ENCODE peak calls at places on chromosome 12, in six cellular contexts. T is lower lobe of right lung; Y is left ventricle myocardium inferior; N is effector memory CD4-positive, alpha-beta T cell; K is left lung; O is aorta. S is an unnamed sample. For H3K4me1, the result is how much of the 10 kb centered on the place peaks cover.

GRCh38 chr12:107415834-107416233 is 269.8 kb upstream of the PWP1 start:
- DNase-seq in Y (no peak), O (no peak), T (no peak), N (no peak), K (no peak), S (no peak)

GRCh38 chr12:188910-189621 is 24.9 kb downstream of the SLC6A12 start:
- DNase-seq in Y (peak), T (peak), N (no peak), K (peak), O (no peak), S (no peak)

GRCh38 chr12:116924558-116925453 is 14.1 kb downstream of the FBXW8 start:
- DNase-seq in K (no peak), Y (no peak), T (no peak), N (peak), O (no peak), S (no peak)

GRCh38 chr12:25992026-25992782 is 33.7 kb downstream of the RASSF8 start:
- DNase-seq in N (no peak), K (no peak), T (peak), O (no peak), Y (no peak), S (no peak)

GRCh38 chr12:89225808-89226368 is 126.4 kb downstream of the DUSP6 start:
- DNase-seq in N (no peak), Y (no peak), T (no peak), K (no peak), O (no peak), S (peak)

GRCh38 chr12:120791669-120792176 is 66.1 kb downstream of the ACADS start:
- DNase-seq in N (no peak), T (no peak), O (no peak), Y (no peak), K (no peak), S (no peak)

GRCh38 chr12:66131067-66131688 is 628 bp upstream of the LLPH start:
- DNase-seq in K (no peak), Y (no peak), T (no peak), O (no peak), N (no peak), S (no peak)

GRCh38 chr12:97716356-97716755 is 253.8 kb downstream of the RMST start:
- DNase-seq in O (no peak), N (no peak), T (no peak), K (no peak), Y (no peak), S (no peak)

GRCh38 chr12:33628087-33628486 is 188.5 kb upstream of the SYT10 start:
- DNase-seq in Y (no peak), T (no peak), N (no peak), O (no peak), K (no peak), S (no peak)

GRCh38 chr12:5718680-5719079 is 226.4 kb downstream of the ANO2 start:
- DNase-seq in T (peak), O (no peak), K (no peak), N (no peak), Y (peak), S (no peak)

GRCh38 chr12:131608740-131609665 is 101.9 kb upstream of the SFSWAP start:
- DNase-seq in K (peak), T (peak), N (peak), O (peak), Y (peak), S (peak)

GRCh38 chr12:94139816-94140215 is 8.6 kb upstream of the PLXNC1 start:
- DNase-seq in T (no peak), N (no peak), K (no peak), O (no peak), Y (no peak), S (no peak)

GRCh38 chr12:85466906-85467305 is 186.9 kb downstream of the ALX1 start:
- DNase-seq in Y (no peak), T (no peak), O (no peak), K (no peak), N (no peak), S (no peak)

GRCh38 chr12:89453579-89453978 is 71.0 kb downstream of the GALNT4 start:
- DNase-seq in N (no peak), T (no peak), O (no peak), Y (no peak), K (no peak), S (no peak)

GRCh38 chr12:101891462-101891971 is 14.1 kb downstream of the DRAM1 start:
- DNase-seq in N (no peak), Y (no peak), O (no peak), T (peak), K (peak), S (peak)

GRCh38 chr12:48351022-48351708 is 446 bp upstream of the ZNF641 start:
- DNase-seq in N (no peak), T (peak), K (no peak), Y (peak), O (peak), S (peak)

GRCh38 chr12:101697197-101697929 is at the start of gene CHPT1:
- DNase-seq in O (peak), K (peak), N (peak), Y (peak), T (peak), S (peak)

GRCh38 chr12:43063642-43064041 is 474.1 kb upstream of the PRICKLE1 start:
- DNase-seq in Y (no peak), T (no peak), N (no peak), O (no peak), K (no peak), S (no peak)

GRCh38 chr12:114529956-114530355 is 124.0 kb upstream of the TBX5 start:
- DNase-seq in Y (no peak), K (no peak), N (no peak), T (no peak), O (no peak), S (no peak)

GRCh38 chr12:54723653-54724256 is 75.6 kb upstream of the DCD start:
- DNase-seq in T (no peak), N (peak), K (no peak), Y (no peak), O (no peak), S (no peak)

GRCh38 chr12:13864081-13864673 is 117.2 kb downstream of the GRIN2B start:
- DNase-seq in T (peak), Y (peak), O (peak), N (no peak), K (peak), S (peak)

DNA sequence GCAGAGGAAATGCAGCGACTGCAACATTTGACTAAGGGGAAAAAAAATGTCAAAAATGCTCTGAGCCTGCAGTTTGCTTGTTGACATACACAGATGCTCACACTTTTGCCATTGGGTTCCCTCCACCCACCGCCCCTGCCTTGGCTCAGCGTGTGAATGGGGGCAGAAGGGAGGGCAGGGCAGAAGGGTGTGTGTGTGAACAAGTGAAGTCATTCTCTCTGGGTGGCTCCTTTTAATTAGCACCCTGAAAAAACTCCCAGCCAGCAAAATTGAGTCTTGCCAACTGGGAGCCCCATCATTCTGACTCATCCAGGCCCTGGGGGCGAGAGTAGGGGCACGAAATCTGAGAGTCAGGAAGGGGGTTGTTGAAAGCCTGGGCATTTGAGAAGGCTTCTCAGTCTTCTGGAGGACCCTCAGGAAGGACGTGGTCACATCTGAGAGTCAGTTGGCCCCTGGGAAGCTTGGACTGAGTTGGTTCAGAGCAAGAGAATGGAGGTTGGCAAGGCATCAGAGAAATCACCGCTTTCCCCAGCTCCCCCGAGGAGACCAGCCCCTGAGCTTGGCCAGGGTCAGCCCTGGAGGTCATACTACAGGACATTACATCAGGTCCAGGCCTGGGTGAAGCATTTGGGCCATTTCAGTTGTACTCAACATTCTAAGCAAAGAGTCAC is 22.6 kb upstream of the KRT78 start:
- DNase-seq in Y (no peak), K (peak), O (peak), N (no peak), T (no peak), S (no peak)
- H3K4me1 ChIP-seq in Y (under half), K (under half), O (under half), N (under half), T (under half), S (under half)

GRCh38 chr12:3102721-3103410 is 25.7 kb downstream of the TSPAN9 start:
- DNase-seq in Y (no peak), N (no peak), O (no peak), K (no peak), T (no peak), S (no peak)
- H3K4me1 ChIP-seq in Y (half or more), N (under half), O (under half), K (under half), T (half or more), S (under half)

GRCh38 chr12:20490213-20490612 is 121.9 kb downstream of the PDE3A start:
- DNase-seq in T (no peak), O (no peak), Y (no peak), N (no peak), K (no peak), S (no peak)
- H3K4me1 ChIP-seq in T (under half), O (under half), Y (half or more), N (under half), K (under half), S (under half)

GRCh38 chr12:9745191-9745590 is 12.3 kb upstream of the CLECL1 start:
- DNase-seq in T (no peak), Y (no peak), O (no peak), N (no peak), K (no peak), S (no peak)

GRCh38 chr12:9741726-9742125 is 8.8 kb upstream of the CLECL1 start:
- DNase-seq in N (peak), K (no peak), O (no peak), T (no peak), Y (no peak), S (no peak)

GRCh38 chr12:9736931-9737705 is 4.2 kb upstream of the CLECL1 start:
- DNase-seq in K (no peak), O (no peak), T (no peak), N (no peak), Y (no peak), S (no peak)

GRCh38 chr12:9740109-9740750 is 7.3 kb upstream of the CLECL1 start:
- DNase-seq in N (no peak), O (no peak), K (no peak), T (no peak), Y (no peak), S (no peak)

GRCh38 chr12:9742665-9743064 is 9.8 kb upstream of the CLECL1 start:
- DNase-seq in T (no peak), O (no peak), N (no peak), Y (no peak), K (no peak), S (no peak)
- H3K4me1 ChIP-seq in T (under half), O (under half), N (under half), Y (under half), K (under half), S (under half)

S was measured in prostate gland.